ENCODE peak calls at places on chromosomes 2 and 18, in seven cellular contexts. D is sigmoid colon, H is lower lobe of right lung, Q is adrenal gland, E is A549, F is right atrium auricular region, P is tibial artery. Z is an unnamed sample. For H3K4me1, the result is how much of the 10 kb centered on the place peaks cover.

GRCh38 chr2:7812231-7812995 is 869.4 kb upstream of the ID2 start:
- DNase-seq in E (no peak), F (no peak), P (no peak), Q (no peak), H (no peak), D (no peak), Z (no peak)

GRCh38 chr2:11896386-11896785 is 150.0 kb downstream of the LPIN1 start:
- DNase-seq in Q (no peak), P (no peak), D (no peak), H (no peak), F (no peak), E (no peak), Z (no peak)

GRCh38 chr2:191038241-191038725 is 24.3 kb upstream of the STAT1 start:
- DNase-seq in D (no peak), P (no peak), F (no peak), H (no peak), E (no peak), Q (no peak), Z (no peak)

GRCh38 chr2:159010963-159011362 is 42.5 kb downstream of the TANC1 start:
- DNase-seq in D (no peak), P (no peak), E (no peak), F (no peak), Q (no peak), H (no peak), Z (no peak)

GRCh38 chr2:148926291-148926961 is 51.4 kb downstream of the KIF5C start:
- DNase-seq in P (no peak), E (peak), F (no peak), D (no peak), H (peak), Q (peak), Z (no peak)

GRCh38 chr2:96870631-96871255 is 863 bp upstream of the SEMA4C start:
- DNase-seq in D (peak), H (peak), P (peak), F (no peak), Q (peak), E (no peak), Z (peak)

GRCh38 chr18:7657937-7658336 is 90.8 kb downstream of the PTPRM start:
- DNase-seq in F (no peak), Q (no peak), E (no peak), H (no peak), D (no peak), P (no peak), Z (no peak)

GRCh38 chr2:29114841-29115609 is at the start of gene CLIP4:
- DNase-seq in D (peak), F (peak), E (peak), Q (peak), P (peak), H (peak), Z (peak)

GRCh38 chr2:176445831-176446433 is 176.7 kb downstream of the MTX2 start:
- DNase-seq in D (no peak), E (no peak), P (no peak), H (no peak), F (no peak), Q (no peak), Z (no peak)

GRCh38 chr2:187403568-187404260 is 44.3 kb downstream of the CALCRL start:
- DNase-seq in H (no peak), Q (no peak), P (no peak), F (no peak), D (no peak), E (no peak), Z (no peak)

GRCh38 chr2:164868563-164869419 is 27.2 kb upstream of the COBLL1 start:
- DNase-seq in P (no peak), E (no peak), D (no peak), H (no peak), F (no peak), Q (no peak), Z (no peak)

GRCh38 chr2:233814063-233814435 is 35.9 kb downstream of the MROH2A start:
- DNase-seq in D (peak), F (no peak), Q (no peak), E (peak), H (no peak), P (no peak), Z (no peak)

GRCh38 chr18:13823707-13824395 is at the start of gene MC5R:
- DNase-seq in P (no peak), E (peak), Q (peak), D (no peak), H (peak), F (no peak), Z (peak)

GRCh38 chr2:24285484-24286152 is 74.7 kb downstream of the ITSN2 start:
- DNase-seq in F (no peak), E (no peak), H (no peak), P (no peak), D (no peak), Q (no peak), Z (no peak)

GRCh38 chr2:31240406-31241365 is 6.7 kb downstream of the EHD3 start:
- DNase-seq in E (no peak), P (no peak), H (no peak), Q (no peak), D (no peak), F (no peak), Z (no peak)

GRCh38 chr18:46891742-46892214 is 25.5 kb downstream of the PIAS2 start:
- DNase-seq in H (no peak), Q (no peak), E (no peak), D (no peak), P (no peak), F (no peak), Z (no peak)

GRCh38 chr18:45255142-45255890 is 360.0 kb upstream of the SLC14A2 start:
- DNase-seq in Q (no peak), P (no peak), E (no peak), F (peak), D (peak), H (no peak), Z (no peak)

GRCh38 chr18:36316246-36316645 is 18.7 kb downstream of the FHOD3 start:
- DNase-seq in H (no peak), D (no peak), E (no peak), Q (no peak), P (no peak), F (peak), Z (no peak)

GRCh38 chr2:37376421-37377186 is 32.2 kb downstream of the QPCT start:
- DNase-seq in F (peak), H (no peak), P (peak), Q (peak), D (peak), E (no peak), Z (no peak)

GRCh38 chr18:34840416-34840815 is 130.3 kb downstream of the DTNA start:
- DNase-seq in Q (no peak), P (no peak), E (no peak), H (no peak), D (no peak), F (no peak), Z (no peak)

GRCh38 chr2:107062599-107063196 is 176.7 kb upstream of the ST6GAL2 start:
- DNase-seq in F (no peak), E (no peak), P (no peak), H (no peak), Q (no peak), D (no peak), Z (no peak)

GRCh38 chr2:43323810-43324588 is 97.6 kb upstream of the ZFP36L2 start:
- DNase-seq in E (no peak), D (peak), F (peak), P (peak), Q (no peak), H (no peak), Z (peak)

GRCh38 chr2:10424051-10424450 is 24.1 kb downstream of the ODC1 start:
- DNase-seq in F (no peak), E (no peak), H (no peak), P (no peak), Q (no peak), D (no peak), Z (peak)

GRCh38 chr2:162282765-162283425 is 35.6 kb downstream of the IFIH1 start:
- DNase-seq in E (no peak), F (no peak), Q (no peak), D (no peak), P (no peak), H (no peak), Z (no peak)

GRCh38 chr18:31039426-31039825 is 3.1 kb downstream of the DSC3 start:
- DNase-seq in H (no peak), F (no peak), P (no peak), Q (no peak), D (no peak), E (no peak), Z (no peak)

GRCh38 chr2:45329045-45329677 is 281.9 kb downstream of the SRBD1 start:
- DNase-seq in Q (no peak), H (no peak), D (no peak), F (no peak), P (no peak), E (peak), Z (no peak)

GRCh38 chr2:201950606-201951005 is 83.0 kb upstream of the FZD7 start:
- DNase-seq in H (no peak), F (no peak), D (peak), Q (no peak), P (no peak), E (no peak), Z (no peak)

GRCh38 chr2:121196132-121196848 is 88.7 kb downstream of the TFCP2L1 start:
- DNase-seq in H (peak), P (no peak), E (no peak), F (no peak), Q (no peak), D (no peak), Z (no peak)

GRCh38 chr2:118748245-118748885 is 99.1 kb downstream of the EN1 start:
- DNase-seq in F (no peak), Q (no peak), E (no peak), P (no peak), H (no peak), D (no peak), Z (no peak)

GRCh38 chr18:336753-337152 is 68.9 kb upstream of the THOC1 start:
- DNase-seq in H (no peak), P (no peak), F (no peak), D (no peak), Q (no peak), E (no peak), Z (no peak)

GRCh38 chr2:169027240-169027639 is 3.9 kb downstream of the ABCB11 start:
- DNase-seq in E (no peak), Q (no peak), D (no peak), F (no peak), H (no peak), P (no peak), Z (no peak)

GRCh38 chr2:113226462-113226861 is 52.3 kb downstream of the PAX8 start:
- DNase-seq in H (no peak), D (no peak), P (no peak), E (no peak), Q (no peak), F (no peak), Z (no peak)

GRCh38 chr2:113228351-113228750 is 50.4 kb downstream of the PAX8 start:
- DNase-seq in E (no peak), F (no peak), H (no peak), Q (no peak), D (no peak), P (no peak), Z (no peak)

GRCh38 chr2:113225505-113226259 is 51.9 kb downstream of the PSD4 start:
- DNase-seq in P (peak), D (peak), H (no peak), F (no peak), Q (peak), E (peak), Z (peak)

GRCh38 chr2:113227698-113228097 is 51.0 kb downstream of the PAX8 start:
- DNase-seq in D (no peak), Q (no peak), P (no peak), E (no peak), F (no peak), H (no peak), Z (no peak)

DNA sequence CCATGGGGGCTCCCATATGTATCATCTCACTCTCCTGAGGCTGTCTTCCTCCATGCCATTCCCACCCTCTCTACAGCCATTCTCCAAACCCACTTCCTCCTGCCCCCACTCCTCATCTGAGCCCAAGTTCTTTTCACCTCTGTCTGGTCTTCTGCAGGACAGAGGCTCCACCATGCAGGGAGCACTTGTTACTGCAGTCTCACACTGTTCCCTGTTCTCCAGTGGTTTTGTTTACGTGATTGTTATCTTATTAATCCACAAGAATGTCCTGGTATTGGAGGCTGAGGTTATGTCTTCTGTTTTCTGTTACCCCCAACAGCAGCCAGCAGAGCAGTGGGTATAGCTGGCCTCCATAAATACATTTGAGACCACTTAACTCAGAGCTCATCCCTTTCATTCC is 51.4 kb downstream of the PAX8 start:
- DNase-seq in Q (no peak), E (no peak), H (no peak), P (no peak), D (no peak), F (no peak), Z (no peak)
- TF ChIP-seq CTCF in Q (no peak), E (no peak), H (peak), P (no peak), D (no peak), F (no peak), Z (no peak)

GRCh38 chr18:41870817-41871216 is 84.2 kb upstream of the PIK3C3 start:
- DNase-seq in F (no peak), Q (no peak), D (no peak), H (no peak), P (no peak), E (no peak), Z (no peak)
- H3K4me1 ChIP-seq in F (under half), Q (under half), D (under half), H (under half), P (under half), E (under half), Z (under half)

DNA sequence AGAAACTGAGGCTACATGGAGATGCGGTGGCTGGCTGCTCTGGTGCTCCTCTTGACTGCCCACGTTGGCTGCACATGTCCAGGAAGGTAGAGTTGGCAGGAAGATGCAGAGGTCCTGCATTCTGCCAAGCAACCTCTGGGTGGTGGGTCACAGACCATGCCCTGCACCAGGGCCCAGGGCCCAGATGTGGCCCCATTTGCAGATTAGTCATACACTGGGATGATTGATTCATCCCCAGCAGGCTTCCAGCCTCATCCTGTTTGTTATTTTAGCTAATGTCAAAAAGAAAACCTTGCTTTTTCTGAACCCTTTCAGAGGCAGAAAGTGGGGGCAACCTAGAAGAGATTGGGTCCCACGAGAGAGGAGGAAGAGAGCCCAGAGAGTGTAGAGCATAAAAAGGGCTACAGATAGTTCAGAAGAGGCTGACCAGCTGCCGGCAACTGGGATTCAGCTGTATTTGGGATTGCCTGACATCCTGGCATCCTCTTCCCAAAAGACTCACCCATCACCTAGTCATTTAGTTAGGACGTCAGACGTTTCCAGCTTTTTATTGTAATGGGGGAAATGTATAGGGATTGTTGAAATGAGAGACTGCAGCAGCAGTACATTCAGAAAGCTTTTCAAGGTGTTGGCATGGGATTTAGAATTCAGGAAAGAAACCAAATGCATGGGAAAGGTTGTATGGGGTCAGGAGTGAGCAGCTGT is 101.9 kb downstream of the CTIF start:
- DNase-seq in E (no peak), F (no peak), P (no peak), D (no peak), Q (no peak), H (no peak), Z (no peak)
- H3K27ac ChIP-seq in E (no peak), F (no peak), P (no peak), D (no peak), Q (no peak), H (no peak), Z (no peak)

GRCh38 chr2:151632993-151633592 is 101.2 kb downstream of the NEB start:
- DNase-seq in H (no peak), F (no peak), P (no peak), E (no peak), Q (no peak), D (no peak), Z (no peak)
- TF ChIP-seq CTCF in H (peak), F (peak), P (no peak), E (peak), Q (peak), D (no peak), Z (no peak)

DNA sequence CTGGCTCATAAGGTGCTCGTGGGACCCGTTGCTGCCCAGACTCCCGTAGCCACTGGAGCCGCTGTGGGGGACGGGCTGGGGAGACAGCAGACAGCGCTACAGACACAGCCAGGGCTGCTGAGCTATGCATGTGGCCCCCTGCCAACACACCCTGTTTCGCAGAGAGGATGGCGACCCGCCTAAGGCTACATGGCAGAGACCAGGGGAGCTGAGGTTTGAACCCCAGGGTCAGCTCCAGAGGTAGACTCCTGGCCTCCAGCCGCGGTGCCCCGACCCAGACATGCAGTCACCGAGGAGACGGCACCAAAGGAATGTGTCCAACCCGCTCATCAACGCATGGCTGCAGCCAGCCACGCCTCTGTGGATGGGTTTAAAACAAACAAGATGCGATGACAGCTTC is 21.0 kb upstream of the HES6 start:
- DNase-seq in D (no peak), Q (no peak), H (peak), P (no peak), E (no peak), F (no peak), Z (peak)
- H3K4me1 ChIP-seq in D (under half), Q (under half), H (under half), P (under half), E (under half), F (under half), Z (under half)

Z was measured in kidney.